ENCODE peak calls at places on chromosomes 4 and X, in six cellular contexts. V is prostate gland; T is EH; Y is HS-5; E is stimulated activated CD4-positive, alpha-beta T cell treated with anti-CD3 and anti-CD28 coated beads, Interleukin-2, amount 100 ng/mL, for 48 hours; P is activated CD8-positive, alpha-beta memory T cell treated with anti-CD3 and anti-CD28 coated beads for 48 hours. W is an unnamed sample.

GRCh38 chrX:134369576-134369975 is 90.4 kb upstream of the HPRT1 start:
- DNase-seq in V (no peak), T (no peak), Y (no peak), E (no peak), P (no peak), W (no peak)

GRCh38 chr4:79653871-79654270 is 245.8 kb upstream of the GK2 start:
- DNase-seq in V (peak; percentile 75), T (no peak), Y (no peak), E (no peak), P (no peak), W (no peak)

GRCh38 chrX:15344106-15344505 is 8.8 kb upstream of the PIGA start:
- DNase-seq in V (no peak), T (no peak), Y (no peak), E (no peak), P (no peak), W (no peak)

GRCh38 chrX:115177941-115178340 is 11.3 kb upstream of the RBMXL3 start:
- DNase-seq in V (no peak), T (no peak), Y (no peak), E (no peak), P (no peak), W (peak; percentile 2)

GRCh38 chr4:31983246-31983645 is 1263.1 kb downstream of the PCDH7 start:
- DNase-seq in V (no peak), T (no peak), Y (no peak), E (no peak), P (no peak), W (no peak)

GRCh38 chrX:10158279-10158939 is 1.6 kb downstream of the CLCN4 start:
- DNase-seq in V (no peak), T (no peak), Y (no peak), E (no peak), P (no peak), W (no peak)

GRCh38 chr4:156291317-156291716 is 337.7 kb upstream of the CTSO start:
- DNase-seq in V (no peak), T (peak; percentile 76), Y (peak; percentile 57), E (no peak), P (no peak), W (peak; percentile 3)

GRCh38 chrX:136646602-136647239 is 1.2 kb upstream of the CD40LG start:
- DNase-seq in V (no peak), T (no peak), Y (no peak), E (no peak), P (no peak), W (no peak)

GRCh38 chr4:140757220-140757607 is 1.0 kb upstream of the TBC1D9 start:
- DNase-seq in V (no peak), T (no peak), Y (no peak), E (no peak), P (no peak), W (no peak)

GRCh38 chr4:96459105-96459504 is 619.2 kb downstream of the PDHA2 start:
- DNase-seq in V (no peak), T (no peak), Y (no peak), E (no peak), P (no peak), W (no peak)

GRCh38 chrX:119647552-119648420 is 41.6 kb upstream of the NKRF start:
- DNase-seq in V (no peak), T (no peak), Y (no peak), E (peak; percentile 39), P (peak; percentile 47), W (no peak)

GRCh38 chr4:115234405-115235093 is 121.1 kb upstream of the NDST4 start:
- DNase-seq in V (no peak), T (no peak), Y (no peak), E (no peak), P (no peak), W (no peak)

GRCh38 chr4:188680667-188681063 is 541.4 kb downstream of the TRIML1 start:
- DNase-seq in V (no peak), T (no peak), Y (no peak), E (no peak), P (no peak), W (no peak)

GRCh38 chr4:127203561-127204260 is 429.0 kb upstream of the INTU start:
- DNase-seq in V (no peak), T (peak; percentile 70), Y (peak; percentile 24), E (no peak), P (no peak), W (peak; percentile 29)

GRCh38 chr4:159077702-159078495 is 25.0 kb upstream of the RAPGEF2 start:
- DNase-seq in V (peak; percentile 38), T (no peak), Y (no peak), E (no peak), P (no peak), W (no peak)

GRCh38 chr4:43782391-43782790 is 666.2 kb downstream of the KCTD8 start:
- DNase-seq in V (no peak), T (no peak), Y (no peak), E (no peak), P (no peak), W (no peak)

GRCh38 chr4:21113496-21114213 is 413.4 kb downstream of the PACRGL start:
- DNase-seq in V (no peak), T (peak; percentile 17), Y (peak; percentile 57), E (no peak), P (no peak), W (no peak)

GRCh38 chr4:168440442-168441264 is 39.6 kb downstream of the DDX60L start:
- DNase-seq in V (no peak), T (peak; percentile 76), Y (no peak), E (no peak), P (no peak), W (no peak)

GRCh38 chr4:5993063-5993745 is 25.0 kb downstream of the C4orf50 start:
- DNase-seq in V (no peak), T (no peak), Y (no peak), E (no peak), P (no peak), W (no peak)

GRCh38 chr4:71235321-71236206 is 103.3 kb upstream of the SLC4A4 start:
- DNase-seq in V (no peak), T (no peak), Y (no peak), E (no peak), P (no peak), W (no peak)

GRCh38 chr4:23888421-23889319 is 1.2 kb downstream of the PPARGC1A start:
- DNase-seq in V (no peak), T (peak; percentile 61), Y (peak; percentile 9), E (no peak), P (no peak), W (peak; percentile 13)

W was measured in AG04450.